ENCODE peak calls at places on chromosomes 16 and 17, in ten cellular contexts. One of them, this sample, is unnamed.

GRCh38 chr16:77385481-77385880 is 49.4 kb downstream of the ADAMTS18 start:
- DNase-seq in glutamatergic neuron: peak
- DNase-seq in esophagus squamous epithelium: no peak
- DNase-seq in GM06990: no peak
- DNase-seq in cardiac fibroblast: peak
- DNase-seq in left ventricle myocardium inferior: no peak
- DNase-seq in keratinocyte: no peak
- DNase-seq in sigmoid colon: no peak
- DNase-seq in H9: no peak
- DNase-seq in MCF 10A: no peak
- DNase-seq in this sample: no peak

GRCh38 chr16:57976331-57976796 is 5.4 kb upstream of the CNGB1 start:
- DNase-seq in sigmoid colon: no peak
- DNase-seq in esophagus squamous epithelium: no peak
- DNase-seq in cardiac fibroblast: peak
- DNase-seq in keratinocyte: no peak
- DNase-seq in MCF 10A: peak
- DNase-seq in left ventricle myocardium inferior: no peak
- DNase-seq in H9: no peak
- DNase-seq in glutamatergic neuron: no peak
- DNase-seq in GM06990: no peak
- DNase-seq in this sample: peak

GRCh38 chr17:58510075-58510474 is 4.4 kb downstream of the MTMR4 start:
- DNase-seq in H9: no peak
- DNase-seq in left ventricle myocardium inferior: no peak
- DNase-seq in keratinocyte: no peak
- DNase-seq in MCF 10A: no peak
- DNase-seq in esophagus squamous epithelium: no peak
- DNase-seq in cardiac fibroblast: no peak
- DNase-seq in GM06990: no peak
- DNase-seq in sigmoid colon: peak
- DNase-seq in glutamatergic neuron: no peak
- DNase-seq in this sample: no peak

GRCh38 chr16:19817122-19817521 is 67.5 kb downstream of the GPRC5B start:
- DNase-seq in esophagus squamous epithelium: no peak
- DNase-seq in keratinocyte: no peak
- DNase-seq in H9: no peak
- DNase-seq in MCF 10A: no peak
- DNase-seq in sigmoid colon: no peak
- DNase-seq in glutamatergic neuron: no peak
- DNase-seq in GM06990: no peak
- DNase-seq in left ventricle myocardium inferior: no peak
- DNase-seq in cardiac fibroblast: no peak
- DNase-seq in this sample: no peak

GRCh38 chr17:28154242-28154641 is 111.8 kb downstream of the NLK start:
- DNase-seq in MCF 10A: no peak
- DNase-seq in esophagus squamous epithelium: no peak
- DNase-seq in keratinocyte: no peak
- DNase-seq in H9: no peak
- DNase-seq in cardiac fibroblast: no peak
- DNase-seq in GM06990: no peak
- DNase-seq in left ventricle myocardium inferior: no peak
- DNase-seq in sigmoid colon: no peak
- DNase-seq in glutamatergic neuron: no peak
- DNase-seq in this sample: no peak

GRCh38 chr17:2212328-2212981 is 91.1 kb downstream of the SMG6 start:
- DNase-seq in GM06990: no peak
- DNase-seq in H9: no peak
- DNase-seq in cardiac fibroblast: peak
- DNase-seq in esophagus squamous epithelium: no peak
- DNase-seq in sigmoid colon: peak
- DNase-seq in glutamatergic neuron: no peak
- DNase-seq in MCF 10A: no peak
- DNase-seq in left ventricle myocardium inferior: peak
- DNase-seq in keratinocyte: no peak
- DNase-seq in this sample: no peak

GRCh38 chr16:85046472-85046916 is 18.9 kb downstream of the KIAA0513 start:
- DNase-seq in keratinocyte: no peak
- DNase-seq in MCF 10A: no peak
- DNase-seq in sigmoid colon: no peak
- DNase-seq in H9: no peak
- DNase-seq in left ventricle myocardium inferior: no peak
- DNase-seq in GM06990: no peak
- DNase-seq in cardiac fibroblast: no peak
- DNase-seq in esophagus squamous epithelium: no peak
- DNase-seq in glutamatergic neuron: no peak
- DNase-seq in this sample: no peak

GRCh38 chr16:67207857-67208524 is 9.1 kb downstream of the ELMO3 start:
- DNase-seq in cardiac fibroblast: no peak
- DNase-seq in esophagus squamous epithelium: no peak
- DNase-seq in MCF 10A: peak
- DNase-seq in H9: no peak
- DNase-seq in left ventricle myocardium inferior: no peak
- DNase-seq in GM06990: no peak
- DNase-seq in keratinocyte: no peak
- DNase-seq in sigmoid colon: no peak
- DNase-seq in glutamatergic neuron: no peak
- DNase-seq in this sample: no peak

GRCh38 chr17:31397256-31397939 is 5.9 kb downstream of the RAB11FIP4 start:
- DNase-seq in cardiac fibroblast: no peak
- DNase-seq in GM06990: no peak
- DNase-seq in esophagus squamous epithelium: no peak
- DNase-seq in left ventricle myocardium inferior: no peak
- DNase-seq in sigmoid colon: no peak
- DNase-seq in MCF 10A: no peak
- DNase-seq in keratinocyte: no peak
- DNase-seq in glutamatergic neuron: no peak
- DNase-seq in H9: peak
- DNase-seq in this sample: peak

GRCh38 chr17:36703860-36704266 is 102.5 kb downstream of the MRM1 start:
- DNase-seq in esophagus squamous epithelium: no peak
- DNase-seq in H9: peak
- DNase-seq in glutamatergic neuron: peak
- DNase-seq in MCF 10A: peak
- DNase-seq in sigmoid colon: no peak
- DNase-seq in cardiac fibroblast: peak
- DNase-seq in GM06990: no peak
- DNase-seq in left ventricle myocardium inferior: peak
- DNase-seq in keratinocyte: no peak
- DNase-seq in this sample: peak
- TF ChIP-seq CTCF in esophagus squamous epithelium: no peak
- TF ChIP-seq CTCF in H9: peak
- TF ChIP-seq CTCF in glutamatergic neuron: no peak
- TF ChIP-seq CTCF in MCF 10A: no peak
- TF ChIP-seq CTCF in sigmoid colon: no peak
- TF ChIP-seq CTCF in cardiac fibroblast: no peak
- TF ChIP-seq CTCF in GM06990: no peak
- TF ChIP-seq CTCF in left ventricle myocardium inferior: no peak
- TF ChIP-seq CTCF in keratinocyte: no peak
- TF ChIP-seq CTCF in this sample: peak

GRCh38 chr17:82836823-82837357 is 2.9 kb downstream of the ZNF750 start:
- DNase-seq in keratinocyte: no peak
- DNase-seq in sigmoid colon: peak
- DNase-seq in glutamatergic neuron: no peak
- DNase-seq in MCF 10A: no peak
- DNase-seq in esophagus squamous epithelium: no peak
- DNase-seq in cardiac fibroblast: no peak
- DNase-seq in GM06990: no peak
- DNase-seq in H9: no peak
- DNase-seq in left ventricle myocardium inferior: no peak
- DNase-seq in this sample: peak
- TF ChIP-seq CTCF in keratinocyte: peak
- TF ChIP-seq CTCF in sigmoid colon: peak
- TF ChIP-seq CTCF in glutamatergic neuron: peak
- TF ChIP-seq CTCF in MCF 10A: no peak
- TF ChIP-seq CTCF in esophagus squamous epithelium: no peak
- TF ChIP-seq CTCF in cardiac fibroblast: no peak
- TF ChIP-seq CTCF in GM06990: no peak
- TF ChIP-seq CTCF in H9: peak
- TF ChIP-seq CTCF in left ventricle myocardium inferior: peak
- TF ChIP-seq CTCF in this sample: peak

DNA sequence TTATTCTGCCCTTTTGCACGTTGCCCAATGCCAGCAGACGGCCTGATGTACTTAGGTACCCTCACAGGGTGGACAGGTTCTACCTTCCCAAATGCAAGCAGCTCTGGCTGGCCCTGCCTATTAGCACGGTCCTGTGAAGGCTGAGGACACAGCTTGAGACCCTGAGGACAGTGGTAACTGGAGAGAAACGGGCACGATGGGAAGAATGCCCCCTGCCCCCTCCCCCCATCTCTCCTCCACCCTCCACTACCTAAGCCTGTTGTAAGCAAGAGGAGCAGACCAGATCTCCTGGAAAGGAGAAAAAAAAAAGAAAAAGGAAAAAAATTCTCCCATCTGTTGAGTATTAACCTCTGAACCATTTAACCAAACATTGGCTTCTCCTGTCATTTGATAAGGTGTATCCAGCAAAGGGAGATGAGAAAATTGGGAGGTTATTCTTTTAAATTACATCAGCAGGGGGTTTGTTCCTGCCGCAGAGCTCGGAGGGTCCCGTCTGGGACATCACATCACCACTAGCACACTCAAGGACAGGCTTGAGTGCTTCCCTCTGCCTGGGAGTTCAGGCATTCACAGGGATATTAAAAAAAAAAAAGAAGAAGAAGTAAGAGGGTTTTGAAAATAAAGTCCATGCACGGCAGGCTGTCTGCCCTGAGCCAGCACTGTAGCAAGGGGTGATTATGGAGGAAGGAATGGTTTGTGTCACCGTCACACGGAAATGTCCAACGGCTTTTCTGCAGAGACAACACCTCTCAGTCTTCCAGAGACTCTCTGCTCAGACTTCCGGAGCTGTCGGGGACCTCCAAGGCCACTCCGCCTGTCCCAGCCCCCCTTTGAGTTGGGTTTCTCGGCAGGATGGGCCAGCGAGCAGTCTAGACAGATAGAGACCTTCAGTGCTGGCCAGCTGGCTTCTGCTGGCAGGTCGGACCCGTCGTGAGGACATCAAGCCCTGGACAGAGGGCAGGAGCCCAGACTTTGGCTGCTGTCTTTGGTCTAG is 33.8 kb downstream of the MEOX1 start:
- DNase-seq in glutamatergic neuron: no peak
- DNase-seq in sigmoid colon: no peak
- DNase-seq in cardiac fibroblast: no peak
- DNase-seq in keratinocyte: no peak
- DNase-seq in left ventricle myocardium inferior: peak
- DNase-seq in H9: no peak
- DNase-seq in esophagus squamous epithelium: no peak
- DNase-seq in GM06990: no peak
- DNase-seq in MCF 10A: no peak
- DNase-seq in this sample: no peak
- TF ChIP-seq CTCF in glutamatergic neuron: no peak
- TF ChIP-seq CTCF in sigmoid colon: no peak
- TF ChIP-seq CTCF in cardiac fibroblast: no peak
- TF ChIP-seq CTCF in keratinocyte: no peak
- TF ChIP-seq CTCF in left ventricle myocardium inferior: no peak
- TF ChIP-seq CTCF in H9: no peak
- TF ChIP-seq CTCF in esophagus squamous epithelium: no peak
- TF ChIP-seq CTCF in GM06990: no peak
- TF ChIP-seq CTCF in MCF 10A: no peak
- TF ChIP-seq CTCF in this sample: peak

GRCh38 chr17:55004484-55004883 is 35.9 kb downstream of the STXBP4 start:
- DNase-seq in esophagus squamous epithelium: no peak
- DNase-seq in H9: no peak
- DNase-seq in left ventricle myocardium inferior: no peak
- DNase-seq in keratinocyte: no peak
- DNase-seq in MCF 10A: no peak
- DNase-seq in sigmoid colon: no peak
- DNase-seq in glutamatergic neuron: no peak
- DNase-seq in GM06990: no peak
- DNase-seq in cardiac fibroblast: no peak
- DNase-seq in this sample: no peak

GRCh38 chr17:55005520-55005919 is 37.0 kb downstream of the STXBP4 start:
- DNase-seq in MCF 10A: peak
- DNase-seq in sigmoid colon: no peak
- DNase-seq in GM06990: no peak
- DNase-seq in left ventricle myocardium inferior: no peak
- DNase-seq in esophagus squamous epithelium: no peak
- DNase-seq in glutamatergic neuron: no peak
- DNase-seq in H9: peak
- DNase-seq in cardiac fibroblast: peak
- DNase-seq in keratinocyte: no peak
- DNase-seq in this sample: no peak
- TF ChIP-seq CTCF in MCF 10A: peak
- TF ChIP-seq CTCF in sigmoid colon: peak
- TF ChIP-seq CTCF in GM06990: peak
- TF ChIP-seq CTCF in left ventricle myocardium inferior: no peak
- TF ChIP-seq CTCF in esophagus squamous epithelium: no peak
- TF ChIP-seq CTCF in glutamatergic neuron: peak
- TF ChIP-seq CTCF in H9: peak
- TF ChIP-seq CTCF in cardiac fibroblast: peak
- TF ChIP-seq CTCF in keratinocyte: peak
- TF ChIP-seq CTCF in this sample: peak

DNA sequence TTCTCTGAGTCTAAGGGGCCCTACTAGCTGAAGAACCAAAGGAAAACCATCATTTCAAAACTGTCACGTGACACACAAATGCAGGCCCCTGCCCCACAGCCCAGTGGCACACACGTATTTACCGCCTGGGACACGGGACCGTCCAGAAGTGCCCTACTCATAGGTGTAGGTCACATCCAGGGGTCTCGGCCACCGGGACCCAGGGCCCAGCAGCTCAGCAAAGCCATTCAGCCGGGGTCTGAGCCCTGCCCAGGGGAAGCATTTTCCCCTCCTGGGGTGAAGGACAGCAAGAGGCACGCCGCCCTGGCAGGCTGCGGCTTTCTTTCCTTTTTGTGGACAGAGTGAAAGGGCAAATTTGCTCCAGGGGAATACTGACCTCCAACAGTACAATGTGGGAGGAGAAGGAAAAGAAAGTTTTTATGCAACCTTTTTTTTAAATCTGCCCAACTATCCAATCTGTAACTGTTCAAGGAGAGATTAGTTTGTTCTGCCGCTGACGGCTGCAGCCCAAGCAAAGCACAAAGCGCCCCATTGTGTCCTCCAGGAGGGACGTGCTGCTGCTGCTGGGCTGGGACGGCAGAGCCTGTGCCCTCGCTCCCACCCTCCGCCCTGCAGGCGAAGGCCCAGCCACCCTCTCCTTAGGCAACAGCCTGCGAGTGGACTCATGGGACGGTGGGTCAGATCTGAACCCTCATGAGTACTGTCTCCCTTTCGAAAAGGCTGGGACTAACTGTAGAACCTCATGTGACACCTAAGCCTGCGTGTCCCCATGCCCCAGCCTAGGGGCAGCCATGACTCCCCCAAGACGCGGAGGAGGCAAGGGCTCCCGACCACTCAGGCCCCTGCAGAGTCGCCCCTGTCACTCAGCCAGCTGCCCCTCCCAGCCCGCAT is 21.3 kb downstream of the SLC7A5 start:
- DNase-seq in GM06990: no peak
- DNase-seq in sigmoid colon: no peak
- DNase-seq in MCF 10A: no peak
- DNase-seq in esophagus squamous epithelium: no peak
- DNase-seq in left ventricle myocardium inferior: no peak
- DNase-seq in cardiac fibroblast: peak
- DNase-seq in H9: no peak
- DNase-seq in glutamatergic neuron: no peak
- DNase-seq in keratinocyte: no peak
- DNase-seq in this sample: no peak
- TF ChIP-seq CTCF in GM06990: no peak
- TF ChIP-seq CTCF in sigmoid colon: no peak
- TF ChIP-seq CTCF in MCF 10A: no peak
- TF ChIP-seq CTCF in esophagus squamous epithelium: no peak
- TF ChIP-seq CTCF in left ventricle myocardium inferior: no peak
- TF ChIP-seq CTCF in cardiac fibroblast: no peak
- TF ChIP-seq CTCF in H9: no peak
- TF ChIP-seq CTCF in glutamatergic neuron: no peak
- TF ChIP-seq CTCF in keratinocyte: no peak
- TF ChIP-seq CTCF in this sample: no peak

This sample was measured in chondrocyte.